ENCODE peak calls at places on chromosomes 11 and 22, in ten cellular contexts. I is nephron progenitor cell; C is LoVo; N is left colon; U is stimulated activated CD8-positive, alpha-beta memory T cell treated with anti-CD3 and anti-CD28 coated beads, Interleukin-12 subunit alpha, Interleukin-12 subunit beta, amount 100 ng/mL, for 4 hours; X is NCI-H748 treated with DMSO at 0.1 percent for 48 hours; D is CD4-positive, CD25-positive, alpha-beta regulatory T cell; K is stomach; L is small intestine; A is Peyer's patch. G is an unnamed sample.

GRCh38 chr11:28671326-28671725 is 563.1 kb downstream of the METTL15 start:
- DNase-seq in K (no peak), D (no peak), A (no peak), N (no peak), X (no peak), U (no peak), I (no peak), L (no peak), C (no peak), G (no peak)

GRCh38 chr11:119115484-119116234 is 5.7 kb upstream of the HINFP start:
- DNase-seq in D (no peak), I (no peak), A (no peak), N (no peak), L (no peak), X (no peak), C (no peak), U (no peak), K (no peak), G (peak; percentile 57)

GRCh38 chr11:16356057-16356750 is at the start of gene SOX6:
- DNase-seq in A (no peak), X (peak; percentile 6), U (no peak), N (no peak), C (no peak), D (no peak), L (no peak), K (no peak), I (no peak), G (no peak)

GRCh38 chr11:7621554-7621953 is 51.7 kb downstream of the CYB5R2 start:
- DNase-seq in A (no peak), U (no peak), I (no peak), L (no peak), N (no peak), C (no peak), X (no peak), K (no peak), D (no peak), G (no peak)

GRCh38 chr11:75035911-75036536 is 47.3 kb downstream of the NEU3 start:
- DNase-seq in X (no peak), K (no peak), D (no peak), U (no peak), L (peak; percentile 52), A (no peak), C (peak; percentile 65), I (no peak), N (no peak), G (no peak)

GRCh38 chr11:77019976-77020591 is 14.1 kb upstream of the B3GNT6 start:
- DNase-seq in K (no peak), X (no peak), L (peak; percentile 43), C (peak; percentile 53), N (no peak), D (no peak), U (no peak), A (no peak), I (no peak), G (no peak)

GRCh38 chr11:77259681-77260080 is 41.8 kb downstream of the GDPD4 start:
- DNase-seq in I (no peak), U (no peak), L (no peak), K (no peak), N (no peak), X (no peak), A (no peak), C (no peak), D (no peak), G (no peak)

GRCh38 chr22:37275622-37276021 is 6.7 kb upstream of the CYTH4 start:
- DNase-seq in A (no peak), N (no peak), X (no peak), C (no peak), L (no peak), D (no peak), I (no peak), U (no peak), K (no peak), G (no peak)

GRCh38 chr22:24175160-24175808 is 6.0 kb upstream of the SUSD2 start:
- DNase-seq in I (peak; percentile 75), X (no peak), N (peak; percentile 74), L (peak; percentile 67), A (peak; percentile 79), U (peak; percentile 35), C (no peak), K (peak; percentile 83), D (peak; percentile 34), G (peak; percentile 77)

GRCh38 chr22:29503811-29504372 is 23.9 kb downstream of the NEFH start:
- DNase-seq in X (no peak), L (peak; percentile 9), D (no peak), A (no peak), I (no peak), N (peak; percentile 38), U (no peak), K (no peak), C (no peak), G (no peak)

GRCh38 chr11:20672575-20672974 is 3.2 kb downstream of the NELL1 start:
- DNase-seq in D (no peak), X (peak; percentile 22), N (no peak), C (no peak), U (no peak), K (no peak), L (peak; percentile 14), I (no peak), A (no peak), G (no peak)

GRCh38 chr22:49946612-49947295 is 13.8 kb upstream of the PIM3 start:
- DNase-seq in D (no peak), N (peak; percentile 82), L (no peak), A (no peak), I (no peak), C (no peak), K (peak; percentile 81), X (no peak), U (no peak), G (no peak)

GRCh38 chr11:3642071-3642951 is 519 bp upstream of the ART5 start:
- DNase-seq in K (peak; percentile 85), N (peak; percentile 66), U (peak; percentile 61), X (peak; percentile 71), C (peak; percentile 81), D (peak; percentile 57), A (peak; percentile 82), I (peak; percentile 97), L (peak; percentile 68), G (peak; percentile 75)

GRCh38 chr22:49247194-49247924 is 580.3 kb downstream of the BRD1 start:
- DNase-seq in U (no peak), K (no peak), N (no peak), I (no peak), L (no peak), D (no peak), X (no peak), C (no peak), A (no peak), G (no peak)

GRCh38 chr11:102405501-102405900 is 47.1 kb downstream of the TMEM123 start:
- DNase-seq in U (no peak), A (no peak), X (no peak), I (no peak), N (no peak), K (no peak), D (no peak), L (no peak), C (no peak), G (no peak)

GRCh38 chr22:36374603-36375024 is 13.2 kb downstream of the MYH9 start:
- DNase-seq in I (no peak), D (peak; percentile 51), A (peak; percentile 77), U (peak; percentile 46), K (peak; percentile 68), X (no peak), N (peak; percentile 58), C (peak; percentile 85), L (peak; percentile 78), G (no peak)

GRCh38 chr11:112498701-112499100 is 238.0 kb upstream of the PLET1 start:
- DNase-seq in C (no peak), N (no peak), D (no peak), I (no peak), L (no peak), K (no peak), X (no peak), U (no peak), A (no peak), G (no peak)

GRCh38 chr11:67418476-67419281 is 3.2 kb downstream of the CARNS1 start:
- DNase-seq in A (no peak), X (no peak), U (no peak), D (no peak), C (no peak), I (no peak), N (no peak), L (no peak), K (peak; percentile 67), G (no peak)

GRCh38 chr11:110447897-110448522 is 18.3 kb downstream of the FDX1 start:
- DNase-seq in C (no peak), L (peak; percentile 13), N (no peak), I (no peak), X (peak; percentile 1), U (no peak), K (no peak), A (no peak), D (no peak), G (no peak)

GRCh38 chr11:86214710-86215109 is 29.8 kb upstream of the EED start:
- DNase-seq in N (no peak), C (no peak), X (no peak), U (no peak), I (no peak), K (no peak), A (no peak), L (no peak), D (no peak), G (no peak)

GRCh38 chr11:112511271-112511670 is 250.6 kb upstream of the PLET1 start:
- DNase-seq in A (no peak), U (no peak), X (no peak), N (no peak), K (no peak), I (no peak), L (no peak), C (no peak), D (no peak), G (no peak)

GRCh38 chr22:17138451-17139042 is 17.4 kb upstream of the TMEM121B start:
- DNase-seq in C (no peak), N (peak; percentile 10), L (no peak), K (no peak), X (no peak), U (no peak), A (peak; percentile 30), I (no peak), D (no peak), G (no peak)